ENCODE peak calls at places on chromosomes 13 and 19, in ten cellular contexts. P is fibroblast of lung, J is PC-3, N is pancreas, I is AG09309, H is left ventricle myocardium inferior, K is tibial artery, L is AG04450, U is heart right ventricle, Y is lower leg skin. W is an unnamed sample.

GRCh38 chr13:84812078-84812477 is 929.8 kb upstream of the SLITRK1 start:
- DNase-seq in P (no peak), J (no peak), N (no peak), I (no peak), H (no peak), K (no peak), L (no peak), U (no peak), Y (no peak), W (no peak)

GRCh38 chr13:35630551-35631275 is 154.2 kb upstream of the MAB21L1 start:
- DNase-seq in P (peak), J (peak), N (no peak), I (peak), H (no peak), K (no peak), L (peak), U (peak), Y (no peak), W (peak)

GRCh38 chr13:26502826-26503225 is 54.7 kb upstream of the WASF3 start:
- DNase-seq in P (peak), J (peak), N (no peak), I (peak), H (no peak), K (peak), L (peak), U (no peak), Y (no peak), W (peak)

GRCh38 chr13:95185851-95186250 is 115.4 kb downstream of the ABCC4 start:
- DNase-seq in P (no peak), J (no peak), N (no peak), I (no peak), H (no peak), K (no peak), L (no peak), U (no peak), Y (no peak), W (peak)

GRCh38 chr13:25171517-25172302 is at the start of gene AMER2:
- DNase-seq in P (peak), J (no peak), N (peak), I (no peak), H (peak), K (no peak), L (no peak), U (no peak), Y (no peak), W (peak)

GRCh38 chr13:94548382-94549240 is 47.3 kb downstream of the TGDS start:
- DNase-seq in P (peak), J (peak), N (peak), I (peak), H (peak), K (peak), L (no peak), U (peak), Y (peak), W (peak)

GRCh38 chr19:29528946-29529645 is 3.3 kb downstream of the VSTM2B start:
- DNase-seq in P (no peak), J (no peak), N (peak), I (no peak), H (no peak), K (no peak), L (no peak), U (no peak), Y (no peak), W (no peak)

GRCh38 chr13:24365191-24365590 is 55.8 kb downstream of the C1QTNF9 start:
- DNase-seq in P (no peak), J (no peak), N (no peak), I (no peak), H (no peak), K (no peak), L (no peak), U (no peak), Y (no peak), W (no peak)

GRCh38 chr13:105336706-105337582 is 1198.5 kb downstream of the EFNB2 start:
- DNase-seq in P (peak), J (no peak), N (no peak), I (peak), H (no peak), K (no peak), L (no peak), U (no peak), Y (no peak), W (peak)

GRCh38 chr13:40403509-40404241 is 262.8 kb downstream of the FOXO1 start:
- DNase-seq in P (no peak), J (no peak), N (no peak), I (no peak), H (no peak), K (no peak), L (no peak), U (peak), Y (no peak), W (no peak)

GRCh38 chr13:40404407-40404806 is 262.0 kb downstream of the FOXO1 start:
- DNase-seq in P (no peak), J (no peak), N (no peak), I (no peak), H (no peak), K (no peak), L (no peak), U (no peak), Y (no peak), W (no peak)

GRCh38 chr13:40406405-40407138 is 259.9 kb downstream of the FOXO1 start:
- DNase-seq in P (peak), J (peak), N (no peak), I (peak), H (no peak), K (no peak), L (peak), U (no peak), Y (no peak), W (peak)

GRCh38 chr13:40402931-40403412 is 263.5 kb downstream of the FOXO1 start:
- DNase-seq in P (peak), J (peak), N (no peak), I (no peak), H (no peak), K (no peak), L (no peak), U (no peak), Y (no peak), W (peak)

DNA sequence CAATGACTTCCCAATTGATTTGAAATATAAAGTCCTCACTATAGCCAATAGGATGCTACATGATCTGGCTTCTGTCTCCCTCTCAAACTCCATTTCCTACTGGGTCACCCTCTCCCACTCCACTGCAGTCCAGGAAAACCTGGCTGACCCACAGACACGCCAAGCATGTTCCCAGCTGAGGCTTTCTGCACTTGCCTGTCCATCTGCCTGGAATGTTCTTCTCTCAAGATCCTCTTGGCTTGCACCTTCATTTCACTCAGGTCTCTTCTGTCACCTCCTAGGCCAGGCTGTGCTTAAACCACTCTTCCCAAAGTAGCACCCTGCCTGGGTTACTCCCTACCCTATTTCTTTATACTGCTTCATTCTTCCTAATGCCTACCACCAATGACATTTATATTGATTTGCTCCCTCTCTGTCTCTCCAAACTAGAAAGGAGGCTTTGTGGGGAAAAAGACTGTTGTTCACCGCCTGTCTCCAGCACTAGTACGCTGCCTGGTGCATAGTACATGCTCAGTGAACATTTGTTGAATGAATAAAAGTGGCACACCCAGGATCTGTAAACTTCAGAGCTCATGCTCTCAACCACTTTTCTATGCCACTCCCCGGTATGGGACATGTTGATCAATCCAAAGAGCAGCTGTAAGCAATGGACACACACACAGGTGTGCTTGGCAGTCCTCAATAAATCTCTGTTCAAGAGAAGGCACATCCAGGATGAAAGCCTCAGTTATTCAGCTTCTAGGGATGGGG is 261.3 kb downstream of the FOXO1 start:
- DNase-seq in P (no peak), J (no peak), N (no peak), I (no peak), H (no peak), K (no peak), L (no peak), U (no peak), Y (no peak), W (no peak)
- TF ChIP-seq CTCF in P (no peak), J (no peak), N (no peak), I (no peak), H (no peak), K (no peak), L (no peak), U (no peak), Y (no peak), W (no peak)

DNA sequence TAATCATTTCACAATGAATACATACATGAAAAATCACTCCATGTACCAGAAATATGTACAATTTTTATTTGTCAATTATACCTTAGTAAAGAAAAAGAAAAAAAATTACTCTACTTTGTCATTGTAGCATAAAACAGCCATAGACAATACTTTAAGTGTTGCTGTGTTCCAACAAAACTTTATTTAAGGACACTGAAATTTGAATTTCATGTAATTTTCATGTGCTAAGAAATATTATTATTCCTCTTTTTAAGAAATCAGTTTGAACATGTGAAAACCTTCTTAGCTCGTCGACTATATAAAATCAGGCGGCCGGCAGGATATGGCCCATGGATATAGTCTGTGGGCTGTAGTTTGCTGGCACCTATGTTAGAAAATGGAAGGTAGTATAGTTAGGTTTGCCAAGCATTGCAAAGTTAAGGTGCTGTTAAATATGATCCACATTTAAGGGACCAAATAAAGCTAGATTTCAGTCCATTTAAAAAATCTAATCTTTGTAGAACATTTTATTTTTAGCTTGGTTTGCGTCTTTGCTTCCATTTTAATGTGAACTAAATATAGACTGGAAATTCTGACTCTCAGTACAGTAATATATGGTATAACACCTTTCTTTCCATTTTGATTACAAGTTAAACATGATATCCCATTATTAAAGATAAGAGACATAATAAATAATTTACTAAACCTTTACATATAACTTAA is 6.5 kb downstream of the DGKH start:
- DNase-seq in P (no peak), J (no peak), N (no peak), I (no peak), H (no peak), K (no peak), L (no peak), U (no peak), Y (no peak), W (no peak)
- H3K4me3 ChIP-seq in P (no peak), J (no peak), N (no peak), I (no peak), H (peak), K (no peak), L (no peak), U (no peak), Y (no peak), W (no peak)

GRCh38 chr19:35940839-35941238 is 4.7 kb downstream of the LRFN3 start:
- DNase-seq in P (no peak), J (no peak), N (no peak), I (no peak), H (no peak), K (no peak), L (no peak), U (no peak), Y (no peak), W (no peak)
- TF ChIP-seq CTCF in P (no peak), J (no peak), N (no peak), I (no peak), H (no peak), K (no peak), L (no peak), U (no peak), Y (no peak), W (no peak)

DNA sequence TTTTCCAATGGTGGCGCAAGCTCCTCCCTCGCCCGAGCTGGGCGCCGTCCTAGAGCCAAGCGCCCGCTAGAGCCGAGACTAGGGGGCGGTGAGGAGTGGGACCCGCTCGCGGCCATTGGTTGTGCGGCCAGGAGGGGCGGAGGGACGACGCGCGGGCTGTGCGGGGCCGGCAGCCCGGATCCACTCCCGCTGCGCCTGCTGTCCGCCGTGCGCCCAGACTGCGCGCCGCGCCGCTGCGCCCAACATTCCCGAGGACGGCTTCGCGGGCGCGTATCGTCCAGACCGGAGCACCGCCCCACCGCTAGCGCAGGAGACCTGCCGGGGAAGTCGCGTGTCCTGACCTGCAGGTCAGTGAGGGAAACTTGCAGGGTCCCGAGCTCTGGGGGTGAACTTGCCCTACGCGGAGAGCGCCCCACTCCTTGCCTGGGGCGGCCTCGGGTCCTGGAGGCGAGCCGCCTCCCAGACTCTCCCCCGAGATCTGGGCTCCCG is at the start of gene SERTM1:
- DNase-seq in P (peak), J (no peak), N (peak), I (no peak), H (peak), K (no peak), L (no peak), U (no peak), Y (no peak), W (peak)
- H3K4me3 ChIP-seq in P (no peak), J (no peak), N (no peak), I (no peak), H (peak), K (peak), L (no peak), U (no peak), Y (no peak), W (peak)

DNA sequence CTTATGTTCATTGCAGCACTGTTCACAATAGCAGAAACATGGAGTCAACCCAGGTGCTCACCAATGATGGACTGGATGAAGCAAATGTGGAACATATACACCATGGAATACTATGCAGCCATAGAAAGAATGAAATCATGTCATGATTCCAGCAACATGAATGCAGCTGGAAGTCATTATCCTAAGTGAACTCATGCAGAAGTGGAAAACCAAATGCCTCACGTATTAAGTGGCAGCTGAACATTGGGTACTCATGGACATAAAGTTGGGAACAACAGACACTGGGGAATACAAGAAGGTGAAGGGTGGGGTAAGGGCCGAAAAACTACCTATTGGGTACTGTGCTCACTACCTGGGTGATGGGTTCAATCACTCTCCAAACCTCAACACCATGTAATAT is 915.9 kb downstream of the UQCRFS1 start:
- DNase-seq in P (peak), J (no peak), N (no peak), I (no peak), H (no peak), K (no peak), L (no peak), U (no peak), Y (no peak), W (no peak)
- TF ChIP-seq CTCF in P (no peak), J (no peak), N (no peak), I (no peak), H (no peak), K (no peak), L (no peak), U (no peak), Y (no peak), W (no peak)

DNA sequence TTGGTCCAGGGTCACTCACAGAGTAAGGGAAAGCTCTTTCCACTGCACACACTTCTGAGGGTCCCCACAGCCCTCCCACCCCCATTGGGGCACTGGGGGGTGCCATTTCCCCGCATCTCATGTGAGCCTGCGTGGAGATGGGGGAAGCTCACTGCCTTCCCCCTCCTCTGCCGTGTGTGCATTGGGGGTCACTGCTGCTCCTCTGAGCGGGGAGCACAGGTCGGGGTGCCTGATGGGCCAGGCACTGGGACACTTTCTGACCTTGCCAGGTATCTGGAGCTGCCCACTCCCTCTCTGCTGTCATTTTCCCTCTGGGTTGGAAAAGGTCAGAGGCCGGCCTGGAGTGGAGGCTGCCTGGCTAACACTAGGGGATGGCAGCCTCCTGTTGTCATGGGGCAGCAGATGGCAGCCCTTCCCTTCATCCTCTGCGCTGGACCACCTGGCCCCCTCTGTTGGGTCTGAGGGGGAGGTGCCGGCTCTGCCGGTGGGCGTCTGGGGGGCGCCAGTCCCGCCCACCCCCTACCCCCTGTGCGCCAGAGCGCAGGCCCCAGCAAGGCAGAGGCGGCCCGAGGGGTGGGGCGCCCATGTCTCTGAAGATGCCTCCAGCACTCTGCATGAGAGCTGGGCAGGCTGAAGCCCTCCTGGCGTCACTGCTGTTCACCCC is 9.1 kb downstream of the SSBP4 start:
- DNase-seq in P (no peak), J (no peak), N (no peak), I (no peak), H (no peak), K (no peak), L (no peak), U (no peak), Y (no peak), W (no peak)
- H3K4me3 ChIP-seq in P (no peak), J (no peak), N (no peak), I (no peak), H (peak), K (peak), L (no peak), U (no peak), Y (no peak), W (no peak)

DNA sequence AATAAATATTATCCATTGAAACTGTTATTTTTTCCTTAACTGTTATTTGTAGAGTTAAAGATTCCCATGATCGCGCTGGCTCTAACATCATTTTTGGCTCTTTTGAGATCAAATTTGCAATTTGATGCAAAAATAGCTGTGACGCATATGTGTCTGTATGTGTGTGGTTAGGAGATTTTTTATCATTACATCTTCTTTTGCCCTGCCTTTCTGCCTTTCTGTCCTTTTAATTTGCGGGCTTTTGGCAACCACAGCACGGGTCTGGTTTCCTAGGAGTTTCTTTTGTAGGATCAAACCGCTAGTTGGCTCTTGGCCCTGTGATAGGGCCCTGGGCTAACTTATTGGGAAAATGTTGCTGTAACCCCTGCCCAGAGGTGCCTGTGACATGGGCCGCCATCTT is 37.3 kb upstream of the ALOX5AP start:
- DNase-seq in P (peak), J (no peak), N (no peak), I (no peak), H (no peak), K (no peak), L (peak), U (no peak), Y (no peak), W (peak)
- TF ChIP-seq CTCF in P (no peak), J (no peak), N (no peak), I (no peak), H (no peak), K (no peak), L (no peak), U (no peak), Y (no peak), W (no peak)

GRCh38 chr19:33235269-33235995 is 9.8 kb upstream of the SLC7A10 start:
- DNase-seq in P (peak), J (peak), N (peak), I (peak), H (peak), K (peak), L (peak), U (peak), Y (peak), W (peak)
- H3K4me3 ChIP-seq in P (no peak), J (no peak), N (no peak), I (no peak), H (no peak), K (no peak), L (no peak), U (no peak), Y (no peak), W (no peak)

DNA sequence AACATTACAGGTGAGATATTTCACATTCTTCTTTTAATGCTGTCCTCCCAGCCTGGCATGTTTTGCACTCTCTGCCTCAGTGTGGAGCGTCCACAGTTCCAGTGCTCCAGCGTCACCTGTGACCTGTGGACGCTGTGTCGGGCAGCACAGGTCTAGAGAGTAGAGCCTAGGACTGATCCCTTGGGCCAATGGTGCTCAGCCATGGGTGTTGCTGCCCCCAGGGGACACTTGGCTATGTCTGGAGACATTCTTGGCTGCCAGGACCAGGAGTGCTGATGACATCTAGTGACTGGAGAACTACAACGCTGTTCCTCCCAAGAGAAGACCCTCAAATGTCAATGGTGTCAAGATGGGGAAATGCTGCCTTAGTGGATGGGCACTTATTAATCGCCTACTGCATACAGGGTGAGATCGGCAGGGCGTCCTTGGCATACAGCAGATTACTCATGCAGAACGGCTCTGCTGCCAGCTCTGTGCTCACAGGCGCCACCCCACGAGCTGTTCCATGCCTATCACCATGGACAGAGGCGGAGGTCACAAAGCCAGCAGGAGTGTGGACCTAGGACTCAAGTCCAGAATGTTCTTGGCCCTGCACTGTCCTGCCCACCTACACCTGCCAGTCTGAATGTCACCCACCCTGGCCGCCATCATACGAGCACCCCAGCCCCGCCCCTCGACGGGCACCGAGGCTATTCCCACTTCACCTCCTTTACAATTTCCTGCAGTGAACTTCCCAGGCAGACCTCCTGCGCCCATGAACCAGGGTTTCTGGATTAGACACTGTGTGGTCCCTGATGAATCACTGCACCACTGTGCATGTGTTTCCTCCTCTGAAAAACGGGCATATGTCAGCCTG is 13.9 kb upstream of the MADCAM1 start:
- DNase-seq in P (no peak), J (no peak), N (no peak), I (no peak), H (no peak), K (no peak), L (no peak), U (no peak), Y (no peak), W (no peak)
- TF ChIP-seq CTCF in P (no peak), J (peak), N (no peak), I (no peak), H (no peak), K (no peak), L (no peak), U (no peak), Y (no peak), W (peak)

W was measured in cardiac fibroblast.